ENCODE peak calls at places on chromosomes 1 and 21, in six cellular contexts. Q is lower lobe of right lung; P is A549; I is H1; B is CD8-positive, alpha-beta T cell; Y is GM12865. A is an unnamed sample.
A peak's percentile ranks its signal among the peaks of the same experiment; 100 is the strongest.

GRCh38 chr1:202276920-202277319 is 64.8 kb downstream of the UBE2T start:
- DNase-seq in Q (no peak), P (no peak), I (no peak), B (no peak), Y (no peak), A (no peak)

GRCh38 chr1:205072881-205073280 is 11.4 kb downstream of the TMEM81 start:
- DNase-seq in Q (no peak), P (no peak), I (no peak), B (no peak), Y (no peak), A (no peak)

GRCh38 chr1:111283838-111284237 is 6.8 kb upstream of the CHIA start:
- DNase-seq in Q (no peak), P (no peak), I (no peak), B (no peak), Y (no peak), A (no peak)

GRCh38 chr1:186965847-186966246 is 137.1 kb downstream of the PLA2G4A start:
- DNase-seq in Q (no peak), P (no peak), I (no peak), B (no peak), Y (no peak), A (no peak)

GRCh38 chr1:75559800-75560199 is 51.1 kb downstream of the SLC44A5 start:
- DNase-seq in Q (no peak), P (no peak), I (no peak), B (no peak), Y (no peak), A (no peak)

GRCh38 chr1:12594966-12595838 is 22.8 kb downstream of the DHRS3 start:
- DNase-seq in Q (peak; percentile 77), P (peak; percentile 80), I (no peak), B (peak; percentile 35), Y (no peak), A (no peak)

GRCh38 chr1:59757185-59757747 is 57.5 kb upstream of the HOOK1 start:
- DNase-seq in Q (no peak), P (no peak), I (no peak), B (no peak), Y (no peak), A (no peak)

GRCh38 chr1:23263380-23263887 is 46.1 kb upstream of the HTR1D start:
- DNase-seq in Q (no peak), P (peak; percentile 23), I (peak; percentile 56), B (no peak), Y (no peak), A (no peak)

GRCh38 chr21:45639206-45640000 is 4.1 kb upstream of the PCBP3 start:
- DNase-seq in Q (no peak), P (no peak), I (no peak), B (no peak), Y (no peak), A (no peak)

GRCh38 chr1:46673749-46674182 is 2.1 kb downstream of the TEX38 start:
- DNase-seq in Q (no peak), P (peak; percentile 4), I (no peak), B (no peak), Y (no peak), A (no peak)

GRCh38 chr1:203706444-203706843 is 58.5 kb upstream of the LAX1 start:
- DNase-seq in Q (no peak), P (no peak), I (no peak), B (no peak), Y (no peak), A (no peak)

GRCh38 chr1:115252585-115252984 is 85.5 kb downstream of the NGF start:
- DNase-seq in Q (no peak), P (no peak), I (no peak), B (no peak), Y (no peak), A (no peak)

GRCh38 chr21:41133896-41134522 is 34.0 kb upstream of the BACE2 start:
- DNase-seq in Q (no peak), P (peak; percentile 41), I (no peak), B (no peak), Y (peak; percentile 48), A (peak; percentile 59)

GRCh38 chr1:22287946-22288520 is 145.1 kb upstream of the WNT4 start:
- DNase-seq in Q (no peak), P (no peak), I (no peak), B (no peak), Y (no peak), A (no peak)

GRCh38 chr1:90717665-90718410 is 736 bp upstream of the BARHL2 start:
- DNase-seq in Q (no peak), P (no peak), I (no peak), B (no peak), Y (no peak), A (no peak)

GRCh38 chr1:43217747-43218146 is 45.6 kb downstream of the CFAP57 start:
- DNase-seq in Q (no peak), P (no peak), I (no peak), B (no peak), Y (no peak), A (no peak)

GRCh38 chr1:60573726-60574409 is 500.3 kb upstream of the C1orf87 start:
- DNase-seq in Q (no peak), P (peak; percentile 25), I (no peak), B (no peak), Y (no peak), A (no peak)

GRCh38 chr1:22224631-22225030 is 81.7 kb upstream of the WNT4 start:
- DNase-seq in Q (no peak), P (no peak), I (no peak), B (no peak), Y (no peak), A (no peak)

GRCh38 chr1:32962248-32962896 is 2.2 kb downstream of the RNF19B start:
- DNase-seq in Q (no peak), P (no peak), I (no peak), B (no peak), Y (peak; percentile 78), A (peak; percentile 71)

GRCh38 chr1:159778266-159778665 is 2.5 kb upstream of the DUSP23 start:
- DNase-seq in Q (no peak), P (no peak), I (no peak), B (no peak), Y (no peak), A (no peak)

GRCh38 chr21:44910229-44911065 is 10.3 kb downstream of the ITGB2 start:
- DNase-seq in Q (no peak), P (no peak), I (no peak), B (no peak), Y (no peak), A (no peak)

GRCh38 chr1:186152227-186152944 is 222.7 kb downstream of the TPR start:
- DNase-seq in Q (no peak), P (peak; percentile 53), I (no peak), B (no peak), Y (no peak), A (no peak)

GRCh38 chr1:41853907-41854306 is 64.8 kb downstream of the HIVEP3 start:
- DNase-seq in Q (no peak), P (no peak), I (no peak), B (no peak), Y (no peak), A (no peak)

GRCh38 chr1:30520461-30520860 is 202.9 kb downstream of the MATN1 start:
- DNase-seq in Q (no peak), P (no peak), I (no peak), B (no peak), Y (no peak), A (no peak)

GRCh38 chr1:243269461-243269801 is 13.6 kb downstream of the SDCCAG8 start:
- DNase-seq in Q (no peak), P (no peak), I (no peak), B (no peak), Y (peak; percentile 64), A (no peak)

GRCh38 chr1:206684478-206685255 is at the start of gene MAPKAPK2:
- DNase-seq in Q (peak; percentile 88), P (peak; percentile 72), I (no peak), B (peak; percentile 76), Y (peak; percentile 85), A (peak; percentile 96)

DNA sequence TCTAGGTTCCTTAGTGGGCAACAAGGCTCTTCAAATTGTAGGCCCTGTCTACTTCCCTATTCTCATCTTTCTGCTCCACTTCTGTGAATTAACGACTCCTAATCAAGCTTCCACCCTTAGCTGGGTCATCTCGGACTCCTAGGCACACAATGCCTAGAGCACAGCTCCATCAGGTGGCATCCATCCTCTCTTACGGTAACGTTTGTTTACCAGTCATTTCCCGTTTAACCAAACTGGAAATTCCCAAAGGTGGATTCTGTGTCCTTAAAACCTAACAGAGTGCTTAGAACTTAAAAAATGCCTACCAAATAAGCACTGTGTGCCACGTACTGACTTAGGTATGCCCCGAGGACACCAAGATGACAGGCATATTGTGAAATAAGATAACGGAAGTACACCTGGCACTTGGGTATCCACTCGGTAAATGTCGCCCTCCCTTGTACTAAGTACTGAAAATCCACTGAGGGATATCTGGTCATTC is 1.5 kb downstream of the PARP1 start:
- DNase-seq in Q (no peak), P (peak; percentile 17), I (no peak), B (no peak), Y (peak; percentile 59), A (no peak)
- TF ChIP-seq CTCF in Q (no peak), P (no peak), I (no peak), B (no peak), Y (no peak), A (no peak)

GRCh38 chr1:51086496-51087271 is 15.3 kb upstream of the C1orf185 start:
- DNase-seq in Q (no peak), P (no peak), I (no peak), B (no peak), Y (no peak), A (no peak)
- TF ChIP-seq CTCF in Q (no peak), P (no peak), I (peak; percentile 56), B (no peak), Y (no peak), A (no peak)

DNA sequence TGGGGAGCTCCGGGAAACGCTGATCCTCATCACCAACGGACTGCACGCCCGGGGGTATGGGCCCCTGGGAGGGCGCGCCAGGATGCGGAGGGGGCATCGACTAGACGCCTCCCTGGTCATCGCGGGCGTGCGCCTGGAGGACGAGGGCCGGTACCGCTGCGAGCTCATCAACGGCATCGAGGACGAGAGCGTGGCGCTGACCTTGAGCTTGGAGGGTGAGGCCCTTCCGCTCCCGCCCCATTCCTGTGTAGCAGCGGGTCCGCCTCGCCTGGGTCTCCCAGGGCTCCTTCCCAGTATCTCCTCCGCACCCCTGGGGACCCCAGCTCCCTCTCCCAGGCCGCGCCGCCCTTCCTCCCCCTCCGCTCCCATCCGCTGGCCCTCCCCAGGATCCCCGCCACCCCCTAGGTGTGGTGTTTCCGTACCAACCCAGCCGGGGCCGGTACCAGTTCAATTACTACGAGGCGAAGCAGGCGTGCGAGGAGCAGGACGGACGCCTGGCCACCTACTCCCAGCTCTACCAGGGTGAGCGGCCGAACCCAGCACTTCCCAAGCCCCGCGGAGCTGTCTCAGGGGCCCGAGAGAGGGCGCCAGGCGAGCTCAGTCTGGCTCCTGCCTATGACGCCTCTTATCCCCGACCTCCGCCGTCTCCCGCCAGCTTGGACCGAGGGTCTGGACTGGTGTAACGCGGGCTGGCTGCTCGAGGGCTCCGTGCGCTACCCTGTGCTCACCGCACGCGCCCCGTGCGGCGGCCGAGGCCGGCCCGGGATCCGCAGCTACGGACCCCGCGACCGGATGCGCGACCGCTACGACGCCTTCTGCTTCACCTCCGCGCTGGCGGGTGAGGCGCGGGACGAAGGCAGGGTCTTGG is 5.0 kb downstream of the HAPLN2 start:
- DNase-seq in Q (peak; percentile 53), P (peak; percentile 78), I (no peak), B (peak; percentile 41), Y (peak; percentile 44), A (peak; percentile 68)
- TF ChIP-seq CTCF in Q (peak; percentile 38), P (peak; percentile 51), I (peak; percentile 54), B (peak; percentile 15), Y (peak; percentile 45), A (peak; percentile 42)

DNA sequence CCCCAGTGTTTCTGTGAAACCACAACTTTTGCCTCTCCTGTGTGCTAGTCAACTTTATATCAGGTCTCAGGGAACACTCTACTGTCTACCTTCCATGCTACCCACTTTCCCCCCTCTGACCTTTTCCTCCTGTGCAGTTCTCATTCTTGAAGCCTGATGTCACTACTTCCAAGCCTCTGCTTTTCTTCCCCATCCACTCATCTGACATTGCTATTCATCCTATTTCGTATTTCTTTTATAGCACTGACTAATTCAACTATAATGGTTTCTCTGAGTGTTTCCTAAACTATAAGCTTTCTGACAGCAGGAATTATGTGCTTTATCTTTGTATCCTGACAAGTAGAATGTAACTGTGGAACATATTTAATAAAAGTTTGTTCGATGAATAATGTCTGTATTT is 18.2 kb upstream of the DPH5 start:
- DNase-seq in Q (no peak), P (no peak), I (no peak), B (no peak), Y (no peak), A (no peak)
- TF ChIP-seq CTCF in Q (no peak), P (no peak), I (no peak), B (peak; percentile 22), Y (no peak), A (no peak)